ENCODE peak calls at places on chromosomes 12 and 14, in nine cellular contexts. C is stomach, O is uterus, V is heart left ventricle, I is IMR-90, S is prostate gland, B is suprapubic skin, Z is transverse colon, R is gastrocnemius medialis. H is an unnamed sample. For H3K4me1, the result is how much of the 10 kb centered on the place peaks cover.

GRCh38 chr14:105646175-105646574 is 119.8 kb downstream of the TMEM121 start:
- DNase-seq in C (no peak), O (no peak), V (no peak), I (no peak), S (no peak), B (no peak), Z (no peak), R (no peak), H (no peak)

GRCh38 chr12:109759595-109759994 is 46.0 kb downstream of the FAM222A start:
- DNase-seq in C (no peak), O (no peak), V (no peak), I (no peak), S (no peak), B (peak), Z (peak), R (no peak), H (peak)

GRCh38 chr12:42652048-42652447 is 62.5 kb upstream of the PRICKLE1 start:
- DNase-seq in C (no peak), O (no peak), V (no peak), I (no peak), S (no peak), B (no peak), Z (no peak), R (no peak), H (no peak)

GRCh38 chr12:8081228-8081920 is 700 bp upstream of the NECAP1 start:
- DNase-seq in C (no peak), O (no peak), V (no peak), I (no peak), S (no peak), B (no peak), Z (peak), R (peak), H (no peak)

GRCh38 chr12:94509317-94509716 is 49.6 kb upstream of the CEP83 start:
- DNase-seq in C (no peak), O (no peak), V (no peak), I (no peak), S (no peak), B (no peak), Z (no peak), R (no peak), H (no peak)

GRCh38 chr12:50659690-50660424 is 104.0 kb upstream of the ATF1 start:
- DNase-seq in C (no peak), O (no peak), V (no peak), I (no peak), S (peak), B (no peak), Z (peak), R (no peak), H (no peak)

GRCh38 chr12:3530548-3530947 is 39.5 kb downstream of the PRMT8 start:
- DNase-seq in C (no peak), O (no peak), V (peak), I (no peak), S (no peak), B (peak), Z (no peak), R (peak), H (no peak)

GRCh38 chr14:82854131-82854530 is 1320.5 kb upstream of the SEL1L start:
- DNase-seq in C (no peak), O (no peak), V (no peak), I (no peak), S (no peak), B (no peak), Z (no peak), R (no peak), H (no peak)

GRCh38 chr12:105814283-105814682 is 324.5 kb downstream of the NUAK1 start:
- DNase-seq in C (no peak), O (no peak), V (no peak), I (no peak), S (no peak), B (no peak), Z (no peak), R (no peak), H (no peak)

GRCh38 chr14:58954874-58955273 is 233.6 kb upstream of the DAAM1 start:
- DNase-seq in C (no peak), O (no peak), V (no peak), I (no peak), S (no peak), B (no peak), Z (peak), R (no peak), H (no peak)

GRCh38 chr14:76776306-76777251 is 15.3 kb downstream of the VASH1 start:
- DNase-seq in C (no peak), O (no peak), V (no peak), I (no peak), S (no peak), B (peak), Z (no peak), R (no peak), H (peak)

GRCh38 chr12:91853350-91854127 is 292.1 kb downstream of the BTG1 start:
- DNase-seq in C (no peak), O (no peak), V (no peak), I (no peak), S (no peak), B (no peak), Z (no peak), R (no peak), H (no peak)

GRCh38 chr12:69570000-69570516 is 15.2 kb upstream of the CCT2 start:
- DNase-seq in C (no peak), O (no peak), V (no peak), I (no peak), S (no peak), B (no peak), Z (no peak), R (no peak), H (no peak)

GRCh38 chr12:55728185-55728931 is 451 bp downstream of the CD63 start:
- DNase-seq in C (peak), O (peak), V (peak), I (peak), S (peak), B (peak), Z (peak), R (peak), H (no peak)

GRCh38 chr12:57106021-57106708 is 5.0 kb downstream of the STAT6 start:
- DNase-seq in C (peak), O (no peak), V (no peak), I (no peak), S (no peak), B (no peak), Z (no peak), R (no peak), H (no peak)

GRCh38 chr12:128818065-128819022 is 5.4 kb downstream of the SLC15A4 start:
- DNase-seq in C (peak), O (no peak), V (no peak), I (peak), S (no peak), B (no peak), Z (no peak), R (no peak), H (no peak)

GRCh38 chr14:23352506-23353432 is at the start of gene SLC22A17:
- DNase-seq in C (peak), O (peak), V (peak), I (peak), S (peak), B (no peak), Z (peak), R (no peak), H (peak)

GRCh38 chr12:56104815-56105476 is 587 bp downstream of the PA2G4 start:
- DNase-seq in C (peak), O (no peak), V (no peak), I (no peak), S (no peak), B (peak), Z (no peak), R (no peak), H (no peak)

GRCh38 chr12:34296143-34297041 is 274.1 kb downstream of the ALG10 start:
- DNase-seq in C (no peak), O (no peak), V (no peak), I (no peak), S (no peak), B (peak), Z (no peak), R (no peak), H (no peak)

GRCh38 chr12:46717848-46718247 is 107.9 kb downstream of the SLC38A4 start:
- DNase-seq in C (no peak), O (no peak), V (no peak), I (no peak), S (no peak), B (no peak), Z (no peak), R (no peak), H (no peak)

GRCh38 chr12:46389130-46389616 is 16.6 kb upstream of the SLC38A2 start:
- DNase-seq in C (no peak), O (no peak), V (no peak), I (peak), S (no peak), B (no peak), Z (no peak), R (no peak), H (no peak)

GRCh38 chr14:59301354-59301753 is 112.9 kb downstream of the DAAM1 start:
- DNase-seq in C (no peak), O (no peak), V (no peak), I (no peak), S (no peak), B (no peak), Z (peak), R (no peak), H (no peak)

GRCh38 chr12:90390947-90391346 is 564.0 kb downstream of the CCER1 start:
- DNase-seq in C (no peak), O (no peak), V (no peak), I (no peak), S (no peak), B (no peak), Z (no peak), R (no peak), H (no peak)

GRCh38 chr12:58803893-58804292 is 116.4 kb downstream of the LRIG3 start:
- DNase-seq in C (no peak), O (peak), V (no peak), I (peak), S (no peak), B (no peak), Z (no peak), R (peak), H (no peak)

GRCh38 chr12:102694913-102695312 is 214.6 kb upstream of the IGF1 start:
- DNase-seq in C (peak), O (no peak), V (no peak), I (no peak), S (no peak), B (no peak), Z (no peak), R (no peak), H (no peak)

GRCh38 chr12:24902521-24903304 is 46.2 kb downstream of the BCAT1 start:
- DNase-seq in C (no peak), O (no peak), V (peak), I (no peak), S (no peak), B (no peak), Z (no peak), R (no peak), H (no peak)

GRCh38 chr12:124747426-124748161 is 116.1 kb downstream of the SCARB1 start:
- DNase-seq in C (no peak), O (peak), V (no peak), I (peak), S (no peak), B (no peak), Z (peak), R (no peak), H (no peak)

GRCh38 chr12:111211910-111212757 is 156.8 kb downstream of the PHETA1 start:
- DNase-seq in C (no peak), O (no peak), V (no peak), I (no peak), S (no peak), B (no peak), Z (no peak), R (no peak), H (no peak)

GRCh38 chr12:133203344-133204263 is 22.3 kb downstream of the ZNF268 start:
- DNase-seq in C (no peak), O (no peak), V (no peak), I (peak), S (no peak), B (no peak), Z (no peak), R (no peak), H (no peak)

GRCh38 chr12:75208851-75209781 is 523 bp downstream of the KCNC2 start:
- DNase-seq in C (no peak), O (no peak), V (no peak), I (peak), S (no peak), B (no peak), Z (no peak), R (no peak), H (no peak)

GRCh38 chr12:80353254-80353653 is 90.8 kb upstream of the PTPRQ start:
- DNase-seq in C (no peak), O (no peak), V (no peak), I (peak), S (no peak), B (no peak), Z (no peak), R (no peak), H (no peak)

GRCh38 chr14:83294941-83295340 is 1761.3 kb upstream of the SEL1L start:
- DNase-seq in C (no peak), O (no peak), V (no peak), I (peak), S (no peak), B (no peak), Z (no peak), R (no peak), H (no peak)

GRCh38 chr12:75553865-75554555 is 42.6 kb upstream of the KRR1 start:
- DNase-seq in C (no peak), O (no peak), V (no peak), I (peak), S (no peak), B (no peak), Z (no peak), R (no peak), H (no peak)

GRCh38 chr12:75058228-75058627 is 151.4 kb downstream of the KCNC2 start:
- DNase-seq in C (no peak), O (no peak), V (no peak), I (peak), S (no peak), B (no peak), Z (no peak), R (no peak), H (no peak)

GRCh38 chr14:94977016-94977415 is 180.3 kb downstream of the DICER1 start:
- DNase-seq in C (no peak), O (no peak), V (no peak), I (no peak), S (no peak), B (no peak), Z (no peak), R (no peak), H (no peak)

GRCh38 chr12:28517101-28517500 is 326.8 kb downstream of the CCDC91 start:
- DNase-seq in C (no peak), O (no peak), V (no peak), I (no peak), S (no peak), B (no peak), Z (no peak), R (no peak), H (no peak)

GRCh38 chr12:132886529-132887477 is 602 bp downstream of the CHFR start:
- DNase-seq in C (peak), O (no peak), V (peak), I (peak), S (no peak), B (no peak), Z (peak), R (no peak), H (no peak)

GRCh38 chr14:85573406-85573805 is 43.5 kb downstream of the FLRT2 start:
- DNase-seq in C (no peak), O (no peak), V (no peak), I (no peak), S (no peak), B (no peak), Z (no peak), R (peak), H (no peak)

GRCh38 chr14:86334355-86334754 is 804.4 kb downstream of the FLRT2 start:
- DNase-seq in C (no peak), O (no peak), V (no peak), I (peak), S (no peak), B (no peak), Z (no peak), R (no peak), H (no peak)

GRCh38 chr14:49975799-49976198 is 82.9 kb downstream of the ARF6 start:
- DNase-seq in C (no peak), O (no peak), V (no peak), I (no peak), S (no peak), B (no peak), Z (peak), R (no peak), H (no peak)

GRCh38 chr14:49972840-49973239 is 80.0 kb downstream of the ARF6 start:
- DNase-seq in C (peak), O (peak), V (no peak), I (peak), S (peak), B (no peak), Z (peak), R (no peak), H (no peak)

GRCh38 chr14:49977126-49977841 is 84.4 kb downstream of the ARF6 start:
- DNase-seq in C (no peak), O (no peak), V (no peak), I (no peak), S (no peak), B (peak), Z (no peak), R (no peak), H (no peak)

GRCh38 chr14:49972199-49972671 is 79.4 kb downstream of the ARF6 start:
- DNase-seq in C (no peak), O (peak), V (peak), I (peak), S (peak), B (no peak), Z (peak), R (peak), H (no peak)

GRCh38 chr14:49975286-49975685 is 82.4 kb downstream of the ARF6 start:
- DNase-seq in C (no peak), O (no peak), V (no peak), I (peak), S (no peak), B (no peak), Z (no peak), R (no peak), H (no peak)
- H3K4me1 ChIP-seq in C (under half), O (under half), V (under half), I (under half), S (under half), B (half or more), Z (half or more), R (under half), H (half or more)

DNA sequence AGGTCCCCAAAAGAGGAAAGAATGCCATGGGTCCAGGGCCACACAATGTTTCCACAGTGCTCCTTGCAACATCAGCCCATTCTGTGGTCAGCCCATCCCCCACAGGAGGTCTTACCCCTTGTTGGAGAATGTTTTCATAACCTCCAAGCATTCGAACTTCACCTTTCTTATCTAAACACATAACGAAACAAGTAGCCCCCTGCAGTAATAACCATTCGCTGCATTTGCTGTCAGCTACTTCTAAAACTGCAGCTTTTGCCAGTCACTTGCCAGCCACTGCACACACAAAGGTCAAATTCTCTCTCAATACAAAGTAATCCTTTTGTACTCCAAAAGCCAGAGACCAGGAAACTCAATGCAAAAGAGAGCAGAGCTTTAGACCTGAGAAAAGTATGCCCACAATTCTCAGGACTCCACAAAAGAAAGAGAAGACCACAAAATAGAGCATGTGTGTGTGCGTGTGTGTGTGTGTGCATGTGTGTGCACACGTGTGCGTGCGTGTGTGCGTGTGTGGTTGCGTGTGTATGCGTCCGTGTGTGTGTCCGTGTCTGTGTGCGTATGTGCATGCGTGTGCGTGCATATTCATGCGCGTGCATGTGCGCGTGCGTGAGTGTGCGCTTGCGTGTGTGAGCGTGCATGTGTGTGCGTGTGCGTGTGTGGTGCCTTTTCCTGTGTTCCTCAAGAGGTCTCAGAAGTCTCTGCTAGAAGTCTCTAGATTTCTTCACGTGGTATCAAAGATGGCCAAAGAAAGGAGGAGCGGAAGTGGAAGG is 31.7 kb upstream of the NINJ2 start:
- DNase-seq in C (no peak), O (no peak), V (no peak), I (no peak), S (no peak), B (no peak), Z (no peak), R (no peak), H (no peak)
- TF ChIP-seq CTCF in C (no peak), O (no peak), V (no peak), I (no peak), S (no peak), B (no peak), Z (no peak), R (no peak), H (no peak)

DNA sequence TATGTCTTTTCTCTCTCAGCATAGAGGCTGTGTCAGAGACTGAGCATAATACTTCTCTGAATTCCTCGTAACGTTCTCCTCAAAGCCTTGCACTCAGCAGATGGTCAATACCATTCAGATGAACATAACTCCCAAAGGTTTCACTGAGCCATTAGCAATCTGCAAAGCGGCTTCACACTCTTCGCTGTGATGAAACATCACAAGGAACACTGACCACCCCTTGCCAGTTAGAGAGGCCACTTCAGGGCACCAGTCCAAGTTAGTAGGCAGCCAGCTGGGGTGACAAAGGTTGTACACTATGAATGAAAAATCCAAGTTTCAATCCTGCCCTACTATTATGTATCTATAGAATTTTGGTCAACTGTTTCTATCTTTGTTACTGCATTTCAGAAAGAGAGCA is 30.2 kb upstream of the STON2 start:
- DNase-seq in C (no peak), O (no peak), V (no peak), I (no peak), S (no peak), B (no peak), Z (no peak), R (no peak), H (no peak)
- TF ChIP-seq POLR2A in C (no peak), O (no peak), V (no peak), I (no peak), S (no peak), B (no peak), Z (no peak), R (no peak), H (no peak)

DNA sequence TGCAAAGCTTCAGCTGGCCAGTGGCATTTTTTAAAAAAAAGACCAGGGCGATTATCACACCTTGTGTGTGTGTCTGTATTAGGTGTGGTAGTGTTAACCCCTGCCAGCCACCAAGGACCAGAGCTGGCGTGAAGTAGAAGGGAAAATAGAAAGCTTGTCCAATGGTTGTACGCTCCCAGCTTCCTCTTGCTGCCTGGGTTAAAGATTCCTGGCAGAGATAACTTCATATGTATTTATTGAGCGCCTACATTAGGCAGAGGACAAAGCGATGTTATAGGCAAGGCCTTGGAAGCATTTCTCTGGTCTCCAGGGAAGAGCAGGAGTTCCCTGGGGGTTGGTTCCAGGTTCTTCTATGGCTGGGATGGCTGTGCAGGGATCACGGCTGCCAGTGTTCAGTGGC is 3.2 kb downstream of the JDP2 start:
- DNase-seq in C (no peak), O (no peak), V (no peak), I (no peak), S (no peak), B (no peak), Z (no peak), R (no peak), H (no peak)
- H3K4me1 ChIP-seq in C (half or more), O (under half), V (under half), I (under half), S (under half), B (half or more), Z (half or more), R (half or more), H (under half)

GRCh38 chr14:93033983-93034670 is 81.6 kb downstream of the ITPK1 start:
- DNase-seq in C (no peak), O (no peak), V (no peak), I (no peak), S (no peak), B (no peak), Z (no peak), R (no peak), H (no peak)
- TF ChIP-seq CTCF in C (no peak), O (peak), V (peak), I (peak), S (no peak), B (no peak), Z (peak), R (no peak), H (no peak)

GRCh38 chr14:103710771-103711392 is 4.4 kb downstream of the XRCC3 start:
- DNase-seq in C (no peak), O (no peak), V (no peak), I (no peak), S (peak), B (no peak), Z (peak), R (no peak), H (no peak)

GRCh38 chr14:103708750-103709187 is 6.5 kb downstream of the XRCC3 start:
- DNase-seq in C (peak), O (no peak), V (no peak), I (no peak), S (peak), B (no peak), Z (no peak), R (peak), H (no peak)

GRCh38 chr14:103707329-103708263 is 7.7 kb downstream of the XRCC3 start:
- DNase-seq in C (no peak), O (no peak), V (no peak), I (no peak), S (no peak), B (no peak), Z (no peak), R (no peak), H (no peak)

GRCh38 chr14:103711516-103712431 is 3.5 kb downstream of the XRCC3 start:
- DNase-seq in C (peak), O (peak), V (peak), I (no peak), S (peak), B (no peak), Z (peak), R (no peak), H (no peak)

GRCh38 chr14:103709814-103710213 is 5.4 kb downstream of the XRCC3 start:
- DNase-seq in C (no peak), O (no peak), V (no peak), I (no peak), S (no peak), B (no peak), Z (no peak), R (no peak), H (no peak)
- TF ChIP-seq POLR2A in C (no peak), O (no peak), V (no peak), I (no peak), S (no peak), B (no peak), Z (no peak), R (no peak), H (no peak)

H was measured in vagina.